ENCODE peak calls at places on chromosomes 6 and 20, in ten cellular contexts. Y is amniotic epithelial cell, C is NCI-H1417, U is endothelial cell, J is NCI-H1092, T is spleen, M is ureter, G is progenitor cell of endocrine pancreas, L is A673, O is posterior cingulate gyrus. K is an unnamed sample.

GRCh38 chr6:3913077-3913957 is 64.1 kb downstream of the FAM50B start:
- DNase-seq in G (no peak), L (peak), O (no peak), C (no peak), M (peak), T (no peak), U (no peak), J (peak), Y (peak), K (no peak)

GRCh38 chr20:18705906-18706305 is 107.7 kb upstream of the SCP2D1 start:
- DNase-seq in U (no peak), L (no peak), O (no peak), M (no peak), Y (peak), T (no peak), C (no peak), J (no peak), G (no peak), K (no peak)

GRCh38 chr6:90256698-90257485 is 39.8 kb downstream of the BACH2 start:
- DNase-seq in C (no peak), O (no peak), M (no peak), U (no peak), Y (peak), T (no peak), G (no peak), J (no peak), L (peak), K (no peak)

GRCh38 chr6:168319279-168320051 is at the start of gene DACT2:
- DNase-seq in T (no peak), O (no peak), C (peak), Y (no peak), M (peak), L (peak), U (no peak), J (peak), G (peak), K (no peak)

GRCh38 chr6:156889469-156889868 is 112.3 kb downstream of the ARID1B start:
- DNase-seq in G (no peak), C (peak), U (no peak), J (no peak), L (no peak), M (no peak), Y (no peak), O (no peak), T (no peak), K (no peak)

GRCh38 chr6:89351632-89352328 is 742 bp downstream of the UBE2J1 start:
- DNase-seq in M (no peak), O (no peak), Y (no peak), G (no peak), C (peak), U (no peak), T (no peak), J (no peak), L (peak), K (no peak)

GRCh38 chr6:40326689-40327404 is 260.3 kb downstream of the LRFN2 start:
- DNase-seq in O (no peak), M (no peak), U (no peak), C (peak), J (peak), L (no peak), G (no peak), Y (no peak), T (no peak), K (no peak)

GRCh38 chr6:163123098-163123497 is 291.4 kb upstream of the QKI start:
- DNase-seq in O (no peak), C (no peak), G (no peak), Y (no peak), U (no peak), J (no peak), L (no peak), M (no peak), T (no peak), K (no peak)

GRCh38 chr6:34300332-34300751 is 51.5 kb upstream of the SMIM29 start:
- DNase-seq in C (no peak), Y (no peak), J (no peak), U (no peak), L (no peak), T (no peak), O (no peak), M (no peak), G (no peak), K (no peak)

GRCh38 chr6:92047886-92048285 is 1371.5 kb downstream of the EPHA7 start:
- DNase-seq in O (no peak), J (no peak), L (no peak), T (no peak), C (no peak), U (no peak), G (no peak), M (no peak), Y (no peak), K (no peak)